ENCODE peak calls at places on chromosomes 12 and 14, in nine cellular contexts. G is stomach, T is Panc1, U is sigmoid colon, S is left ventricle myocardium inferior, O is AG04449, P is GM23338, L is fibroblast of mammary gland, X is endothelial cell. N is an unnamed sample.

GRCh38 chr14:61505815-61506809 is 184.7 kb downstream of the PRKCH start:
- DNase-seq in G (no peak), T (no peak), U (no peak), S (no peak), O (no peak), P (no peak), L (peak; percentile 88), X (no peak), N (no peak)

GRCh38 chr12:20711846-20712245 is 16.7 kb downstream of the SLCO1C1 start:
- DNase-seq in G (no peak), T (no peak), U (no peak), S (no peak), O (no peak), P (no peak), L (no peak), X (no peak), N (no peak)

GRCh38 chr12:1046727-1047126 is 55.7 kb downstream of the ERC1 start:
- DNase-seq in G (no peak), T (no peak), U (no peak), S (no peak), O (no peak), P (no peak), L (no peak), X (no peak), N (no peak)

GRCh38 chr12:38921025-38921677 is 15.8 kb upstream of the CPNE8 start:
- DNase-seq in G (peak; percentile 50), T (peak; percentile 54), U (no peak), S (peak; percentile 22), O (no peak), P (peak; percentile 77), L (peak; percentile 72), X (peak; percentile 60), N (no peak)

GRCh38 chr12:11765817-11766794 is 116.6 kb downstream of the ETV6 start:
- DNase-seq in G (no peak), T (no peak), U (no peak), S (no peak), O (no peak), P (no peak), L (peak; percentile 68), X (peak; percentile 39), N (no peak)

GRCh38 chr14:92607702-92608429 is 94.3 kb downstream of the RIN3 start:
- DNase-seq in G (no peak), T (no peak), U (no peak), S (no peak), O (peak; percentile 65), P (no peak), L (peak; percentile 98), X (no peak), N (peak; percentile 88)

GRCh38 chr12:11705010-11705409 is 55.5 kb downstream of the ETV6 start:
- DNase-seq in G (no peak), T (no peak), U (peak; percentile 82), S (no peak), O (peak; percentile 76), P (no peak), L (peak; percentile 97), X (no peak), N (peak; percentile 69)

GRCh38 chr14:52790011-52790755 is 1.2 kb downstream of the GNPNAT1 start:
- DNase-seq in G (no peak), T (no peak), U (no peak), S (no peak), O (no peak), P (peak; percentile 59), L (no peak), X (no peak), N (no peak)

GRCh38 chr12:59651230-59651920 is 55.5 kb downstream of the SLC16A7 start:
- DNase-seq in G (no peak), T (no peak), U (no peak), S (no peak), O (no peak), P (no peak), L (peak; percentile 31), X (no peak), N (no peak)

GRCh38 chr12:66055837-66056319 is 74.7 kb downstream of the LLPH start:
- DNase-seq in G (no peak), T (no peak), U (no peak), S (no peak), O (no peak), P (no peak), L (peak; percentile 29), X (no peak), N (no peak)

GRCh38 chr14:20794644-20795369 is 7.8 kb downstream of the RNASE1 start:
- DNase-seq in G (no peak), T (no peak), U (no peak), S (no peak), O (no peak), P (no peak), L (no peak), X (no peak), N (no peak)

GRCh38 chr14:49677643-49678042 is 10.4 kb downstream of the POLE2 start:
- DNase-seq in G (no peak), T (no peak), U (no peak), S (no peak), O (no peak), P (peak; percentile 24), L (no peak), X (no peak), N (no peak)

GRCh38 chr14:96016761-96017160 is 22.4 kb upstream of the C14orf132 start:
- DNase-seq in G (no peak), T (no peak), U (no peak), S (no peak), O (no peak), P (no peak), L (no peak), X (no peak), N (no peak)

GRCh38 chr12:98973395-98973794 is 328.3 kb downstream of the APAF1 start:
- DNase-seq in G (no peak), T (no peak), U (no peak), S (no peak), O (no peak), P (no peak), L (peak; percentile 56), X (no peak), N (no peak)

GRCh38 chr14:95527392-95528002 is 7.4 kb upstream of the GLRX5 start:
- DNase-seq in G (peak; percentile 52), T (no peak), U (peak; percentile 82), S (no peak), O (no peak), P (peak; percentile 66), L (peak; percentile 88), X (peak; percentile 31), N (peak; percentile 65)

GRCh38 chr14:45361727-45362126 is 108.7 kb upstream of the MIS18BP1 start:
- DNase-seq in G (no peak), T (no peak), U (no peak), S (no peak), O (no peak), P (no peak), L (no peak), X (no peak), N (no peak)

GRCh38 chr12:28063355-28063885 is 90.9 kb upstream of the PTHLH start:
- DNase-seq in G (no peak), T (no peak), U (no peak), S (no peak), O (no peak), P (no peak), L (no peak), X (no peak), N (no peak)

GRCh38 chr14:51448831-51449665 is 202.7 kb upstream of the FRMD6 start:
- DNase-seq in G (no peak), T (no peak), U (no peak), S (peak; percentile 39), O (peak; percentile 69), P (no peak), L (peak; percentile 87), X (no peak), N (peak; percentile 85)

GRCh38 chr14:42671636-42672035 is 1065.0 kb downstream of the LRFN5 start:
- DNase-seq in G (no peak), T (no peak), U (no peak), S (no peak), O (no peak), P (no peak), L (peak; percentile 64), X (no peak), N (no peak)

GRCh38 chr12:116075251-116075650 is 202.2 kb downstream of the MED13L start:
- DNase-seq in G (no peak), T (no peak), U (no peak), S (no peak), O (no peak), P (no peak), L (no peak), X (no peak), N (no peak)
- TF ChIP-seq CTCF in G (no peak), T (no peak), U (no peak), S (no peak), O (no peak), P (no peak), L (no peak), X (no peak), N (no peak)

DNA sequence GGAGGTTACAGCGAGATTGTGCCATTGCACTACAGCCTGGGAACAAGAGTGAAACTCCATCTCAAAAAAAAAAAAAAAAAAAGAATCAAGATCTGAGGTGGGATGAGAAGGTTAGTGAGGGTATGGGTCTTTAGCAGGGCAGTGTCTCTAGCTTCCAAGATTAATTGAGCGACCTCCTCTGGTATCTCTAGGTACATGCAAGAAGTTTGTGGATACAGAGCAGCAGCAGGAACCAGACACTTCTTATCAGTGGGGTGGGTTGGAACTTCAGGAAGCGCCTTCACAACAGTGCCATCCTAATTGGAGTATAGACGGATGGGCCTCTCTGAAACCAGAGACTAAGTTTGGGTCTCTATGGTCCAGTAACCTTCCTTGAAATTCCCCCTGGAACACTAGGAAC is 51.9 kb upstream of the CISTR start:
- DNase-seq in G (no peak), T (no peak), U (no peak), S (no peak), O (no peak), P (peak; percentile 31), L (no peak), X (no peak), N (no peak)
- TF ChIP-seq CTCF in G (no peak), T (peak; percentile 15), U (no peak), S (no peak), O (no peak), P (peak; percentile 43), L (no peak), X (no peak), N (no peak)

GRCh38 chr12:45890276-45890675 is 100.1 kb downstream of the SCAF11 start:
- DNase-seq in G (no peak), T (no peak), U (no peak), S (no peak), O (no peak), P (no peak), L (no peak), X (no peak), N (no peak)
- TF ChIP-seq CTCF in G (no peak), T (no peak), U (no peak), S (no peak), O (no peak), P (no peak), L (no peak), X (peak; percentile 18), N (no peak)

DNA sequence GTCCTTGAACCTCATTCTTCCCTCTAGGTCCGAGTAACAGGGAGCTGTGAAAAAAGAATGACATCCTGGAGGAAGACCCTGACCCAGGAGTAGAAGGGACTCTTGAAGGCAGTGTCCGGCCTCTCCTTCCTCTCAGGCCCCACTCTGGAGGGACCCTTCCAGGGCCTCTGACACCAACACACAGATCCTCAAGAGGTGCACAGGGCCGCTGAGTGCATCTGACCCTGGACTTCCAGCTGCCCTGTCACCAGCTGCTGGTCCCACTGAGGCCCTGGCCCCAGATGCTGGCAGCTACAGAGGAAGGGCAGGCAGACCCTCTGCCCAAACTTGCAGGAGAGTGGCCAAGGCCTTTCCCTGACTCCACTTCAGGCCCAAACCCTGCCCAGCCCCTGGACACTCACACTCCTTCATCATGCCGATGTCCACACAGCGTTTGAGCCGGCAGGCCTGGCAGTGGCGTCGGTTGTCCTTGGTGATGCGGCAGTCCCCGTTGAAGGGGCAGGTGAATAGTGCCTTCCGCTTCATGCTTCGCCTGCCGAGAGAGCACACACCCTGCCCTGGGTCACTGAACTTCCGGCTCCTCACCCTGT is 40.1 kb downstream of the VDR start:
- DNase-seq in G (no peak), T (no peak), U (no peak), S (no peak), O (no peak), P (no peak), L (no peak), X (no peak), N (no peak)
- TF ChIP-seq CTCF in G (no peak), T (no peak), U (no peak), S (no peak), O (no peak), P (no peak), L (no peak), X (no peak), N (no peak)